ENCODE peak calls at places on chromosomes 16 and 17, in six cellular contexts. L, W, U, C, P and Q are unnamed samples.

GRCh38 chr16:29824589-29825144 is 4.4 kb downstream of the MVP start:
- DNase-seq in L (no peak), W (no peak), U (peak), C (no peak), P (peak), Q (no peak)

GRCh38 chr17:61366715-61367413 is 32.8 kb upstream of the TBX2 start:
- DNase-seq in L (no peak), W (peak), U (no peak), C (no peak), P (no peak), Q (no peak)

GRCh38 chr16:75318737-75319136 is 67.3 kb upstream of the BCAR1 start:
- DNase-seq in L (no peak), W (no peak), U (no peak), C (no peak), P (no peak), Q (no peak)

GRCh38 chr16:85327731-85328664 is 215.7 kb upstream of the CIBAR2 start:
- DNase-seq in L (peak), W (peak), U (no peak), C (peak), P (peak), Q (peak)

GRCh38 chr16:23145608-23146007 is 3.6 kb downstream of the USP31 start:
- DNase-seq in L (no peak), W (peak), U (peak), C (no peak), P (peak), Q (no peak)

GRCh38 chr17:17523001-17523713 is 27.0 kb upstream of the RASD1 start:
- DNase-seq in L (no peak), W (peak), U (no peak), C (no peak), P (no peak), Q (peak)

GRCh38 chr16:48499822-48500440 is 110.0 kb downstream of the N4BP1 start:
- DNase-seq in L (no peak), W (no peak), U (peak), C (no peak), P (peak), Q (no peak)

GRCh38 chr17:39196820-39197331 is 593 bp downstream of the CACNB1 start:
- DNase-seq in L (no peak), W (no peak), U (no peak), C (peak), P (no peak), Q (peak)

GRCh38 chr16:89288577-89288844 is 71.0 kb downstream of the ZNF778 start:
- DNase-seq in L (no peak), W (no peak), U (no peak), C (no peak), P (no peak), Q (no peak)

GRCh38 chr16:21626659-21627277 is 25.6 kb downstream of the IGSF6 start:
- DNase-seq in L (no peak), W (no peak), U (peak), C (no peak), P (peak), Q (no peak)

GRCh38 chr17:9331512-9332163 is 244.0 kb downstream of the STX8 start:
- DNase-seq in L (no peak), W (no peak), U (no peak), C (no peak), P (no peak), Q (no peak)

GRCh38 chr16:64152010-64152767 is 969.7 kb downstream of the CDH11 start:
- DNase-seq in L (no peak), W (no peak), U (no peak), C (no peak), P (no peak), Q (no peak)

GRCh38 chr16:52529226-52529625 is 17.7 kb downstream of the TOX3 start:
- DNase-seq in L (no peak), W (no peak), U (no peak), C (no peak), P (no peak), Q (no peak)

GRCh38 chr16:87608400-87608985 is 6.2 kb downstream of the JPH3 start:
- DNase-seq in L (peak), W (peak), U (peak), C (peak), P (peak), Q (peak)

GRCh38 chr17:47732399-47733046 is 513 bp upstream of the TBX21 start:
- DNase-seq in L (no peak), W (peak), U (no peak), C (no peak), P (no peak), Q (peak)

GRCh38 chr16:5820472-5820871 is 722.9 kb upstream of the EEF2KMT start:
- DNase-seq in L (no peak), W (peak), U (no peak), C (no peak), P (no peak), Q (no peak)

GRCh38 chr17:40075216-40076100 is 12.7 kb downstream of the THRA start:
- DNase-seq in L (peak), W (peak), U (peak), C (peak), P (peak), Q (peak)

GRCh38 chr17:28119560-28119959 is 77.1 kb downstream of the NLK start:
- DNase-seq in L (no peak), W (no peak), U (no peak), C (no peak), P (no peak), Q (no peak)

GRCh38 chr17:2406903-2407790 is 6.3 kb upstream of the MNT start:
- DNase-seq in L (no peak), W (no peak), U (peak), C (no peak), P (peak), Q (no peak)

GRCh38 chr17:17605747-17606083 is 14.2 kb upstream of the PEMT start:
- DNase-seq in L (no peak), W (no peak), U (peak), C (no peak), P (peak), Q (no peak)

GRCh38 chr17:49012893-49013255 is 15.7 kb downstream of the IGF2BP1 start:
- DNase-seq in L (no peak), W (no peak), U (no peak), C (no peak), P (no peak), Q (peak)

GRCh38 chr16:79186196-79186595 is 414.3 kb downstream of the MAF start:
- DNase-seq in L (no peak), W (no peak), U (no peak), C (no peak), P (no peak), Q (no peak)

GRCh38 chr17:43890240-43890639 is 17.1 kb downstream of the MPP2 start:
- DNase-seq in L (no peak), W (no peak), U (no peak), C (no peak), P (no peak), Q (no peak)

GRCh38 chr16:54094641-54095040 is 191.9 kb downstream of the IRX3 start:
- DNase-seq in L (no peak), W (no peak), U (no peak), C (no peak), P (no peak), Q (no peak)

GRCh38 chr16:65323655-65324237 is 201.9 kb upstream of the CDH11 start:
- DNase-seq in L (no peak), W (no peak), U (no peak), C (no peak), P (no peak), Q (no peak)

GRCh38 chr17:49742256-49742655 is 21.7 kb downstream of the FAM117A start:
- DNase-seq in L (no peak), W (no peak), U (peak), C (no peak), P (no peak), Q (no peak)

DNA sequence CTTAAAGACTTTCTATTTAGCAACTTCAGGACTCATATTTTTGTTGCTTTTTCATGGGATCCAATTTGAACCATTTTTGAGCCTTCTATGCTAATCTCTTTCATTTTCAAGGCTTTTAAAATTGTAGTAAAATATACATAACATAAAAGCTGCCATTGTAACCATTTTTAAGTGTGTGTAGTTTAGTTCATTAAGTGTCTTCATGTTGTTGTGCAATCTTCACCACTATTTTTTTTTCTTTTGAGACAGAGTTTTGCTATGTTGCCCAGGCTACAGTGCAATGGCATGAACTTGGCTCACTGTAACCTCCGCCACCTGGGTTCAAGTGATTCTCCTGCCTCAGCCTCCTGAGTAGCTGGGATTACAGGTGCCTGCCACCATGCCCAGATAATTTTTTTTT is 451.6 kb downstream of the TMEM114 start:
- DNase-seq in L (no peak), W (no peak), U (no peak), C (no peak), P (no peak), Q (no peak)
- H2AK5ac ChIP-seq in L (no peak), W (no peak), U (no peak), C (no peak), P (no peak), Q (no peak)

GRCh38 chr17:79020631-79021301 is 3.2 kb upstream of the C1QTNF1 start:
- DNase-seq in L (no peak), W (no peak), U (no peak), C (no peak), P (no peak), Q (no peak)
- H2AK5ac ChIP-seq in L (no peak), W (no peak), U (no peak), C (no peak), P (no peak), Q (no peak)

GRCh38 chr17:82217530-82218204 is 5.0 kb upstream of the CCDC57 start:
- DNase-seq in L (no peak), W (peak), U (peak), C (no peak), P (peak), Q (no peak)
- H2AK5ac ChIP-seq in L (peak), W (no peak), U (peak), C (no peak), P (peak), Q (no peak)

GRCh38 chr16:4317471-4318170 is 1.8 kb downstream of the GLIS2 start:
- DNase-seq in L (peak), W (no peak), U (no peak), C (peak), P (peak), Q (no peak)

GRCh38 chr16:4314532-4315184 is 1.2 kb upstream of the GLIS2 start:
- DNase-seq in L (no peak), W (peak), U (peak), C (peak), P (peak), Q (peak)

GRCh38 chr16:4316732-4317461 is 1.0 kb downstream of the GLIS2 start:
- DNase-seq in L (no peak), W (no peak), U (no peak), C (peak), P (no peak), Q (no peak)

GRCh38 chr16:4315185-4316102 is at the start of gene GLIS2:
- DNase-seq in L (peak), W (peak), U (peak), C (peak), P (peak), Q (peak)

DNA sequence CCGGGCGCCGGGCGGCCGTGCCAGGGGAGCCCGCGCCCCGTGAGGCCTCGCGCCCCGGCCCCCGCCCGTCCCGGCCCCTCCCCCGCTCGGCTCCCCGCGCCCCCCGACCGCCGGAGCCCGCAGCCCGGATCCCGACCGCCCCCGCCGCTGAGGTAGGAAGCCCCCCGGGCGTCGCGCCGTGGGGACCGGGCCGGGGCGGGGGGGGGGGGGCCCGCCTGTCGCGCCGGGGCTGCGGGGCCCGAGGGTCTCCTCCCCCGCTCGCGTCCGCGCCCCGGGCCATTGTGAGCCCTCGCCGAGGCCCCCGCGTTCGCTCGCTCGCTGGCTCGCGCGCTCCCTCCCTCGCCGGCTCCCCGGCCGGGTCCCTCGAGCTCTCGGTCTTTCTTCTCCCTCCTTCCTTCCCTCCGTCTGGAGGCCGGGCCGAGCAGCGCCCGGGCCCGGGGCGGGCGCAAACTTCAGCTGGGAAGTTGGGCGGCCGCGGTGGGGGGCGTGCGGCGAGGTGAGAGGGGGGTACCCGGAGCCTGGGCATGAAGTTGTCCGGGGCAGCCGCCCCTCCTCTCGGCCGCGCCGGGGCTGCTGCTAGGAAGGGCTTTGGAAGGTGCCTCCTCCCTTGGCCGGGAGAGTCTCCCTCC is 350 bp downstream of the GLIS2 start:
- DNase-seq in L (no peak), W (peak), U (no peak), C (no peak), P (peak), Q (no peak)
- H2AK5ac ChIP-seq in L (peak), W (no peak), U (peak), C (no peak), P (no peak), Q (no peak)

GRCh38 chr17:4860651-4861050 is 27.5 kb downstream of the MINK1 start:
- DNase-seq in L (no peak), W (no peak), U (no peak), C (no peak), P (no peak), Q (no peak)
- H2AK5ac ChIP-seq in L (peak), W (no peak), U (no peak), C (peak), P (no peak), Q (no peak)

DNA sequence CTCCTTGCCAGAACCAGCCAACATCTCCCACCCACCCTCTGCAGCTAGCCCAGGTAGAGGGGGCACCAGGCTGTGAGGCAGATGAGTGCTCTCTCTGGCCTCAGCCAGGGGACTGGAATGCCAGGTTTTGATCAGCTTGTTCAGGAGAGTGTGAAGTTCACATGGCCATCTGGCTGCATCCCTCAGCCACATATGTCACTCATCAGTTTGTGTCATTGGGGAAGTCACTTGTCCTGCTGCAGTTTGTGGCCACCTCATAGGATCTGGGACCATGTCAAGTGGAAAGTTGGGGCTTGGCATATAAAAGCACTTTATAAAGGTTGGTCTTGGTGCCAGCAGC is 147.6 kb downstream of the SOCS1 start:
- DNase-seq in L (no peak), W (no peak), U (no peak), C (no peak), P (no peak), Q (no peak)
- H2AK5ac ChIP-seq in L (no peak), W (peak), U (peak), C (no peak), P (peak), Q (no peak)